ENCODE peak calls at places on chromosomes 1 and 21, in four cellular contexts. W is endothelial cell of umbilical vein, T is astrocyte of the spinal cord, J is cardiac muscle cell. E is an unnamed sample.

GRCh38 chr1:234899041-234899787 is 229.4 kb downstream of the TOMM20 start:
- DNase-seq in W (peak; percentile 49), T (peak; percentile 32), J (peak; percentile 62), E (no peak)

GRCh38 chr1:38173157-38173831 is 126.7 kb upstream of the POU3F1 start:
- DNase-seq in W (no peak), T (no peak), J (no peak), E (no peak)

GRCh38 chr21:31772674-31773555 is 41.0 kb upstream of the SCAF4 start:
- DNase-seq in W (no peak), T (no peak), J (no peak), E (no peak)

GRCh38 chr1:244137725-244138124 is 86.6 kb downstream of the ZBTB18 start:
- DNase-seq in W (no peak), T (peak; percentile 86), J (no peak), E (no peak)

GRCh38 chr1:32568929-32569328 is 29.7 kb downstream of the ZBTB8A start:
- DNase-seq in W (no peak), T (no peak), J (no peak), E (no peak)

GRCh38 chr1:53291574-53291973 is 36.3 kb downstream of the LRP8 start:
- DNase-seq in W (no peak), T (no peak), J (no peak), E (no peak)

GRCh38 chr21:45571641-45572040 is 29.4 kb upstream of the SLC19A1 start:
- DNase-seq in W (no peak), T (no peak), J (no peak), E (no peak)

GRCh38 chr1:82567308-82567707 is 766.6 kb downstream of the ADGRL2 start:
- DNase-seq in W (no peak), T (peak; percentile 16), J (no peak), E (no peak)

DNA sequence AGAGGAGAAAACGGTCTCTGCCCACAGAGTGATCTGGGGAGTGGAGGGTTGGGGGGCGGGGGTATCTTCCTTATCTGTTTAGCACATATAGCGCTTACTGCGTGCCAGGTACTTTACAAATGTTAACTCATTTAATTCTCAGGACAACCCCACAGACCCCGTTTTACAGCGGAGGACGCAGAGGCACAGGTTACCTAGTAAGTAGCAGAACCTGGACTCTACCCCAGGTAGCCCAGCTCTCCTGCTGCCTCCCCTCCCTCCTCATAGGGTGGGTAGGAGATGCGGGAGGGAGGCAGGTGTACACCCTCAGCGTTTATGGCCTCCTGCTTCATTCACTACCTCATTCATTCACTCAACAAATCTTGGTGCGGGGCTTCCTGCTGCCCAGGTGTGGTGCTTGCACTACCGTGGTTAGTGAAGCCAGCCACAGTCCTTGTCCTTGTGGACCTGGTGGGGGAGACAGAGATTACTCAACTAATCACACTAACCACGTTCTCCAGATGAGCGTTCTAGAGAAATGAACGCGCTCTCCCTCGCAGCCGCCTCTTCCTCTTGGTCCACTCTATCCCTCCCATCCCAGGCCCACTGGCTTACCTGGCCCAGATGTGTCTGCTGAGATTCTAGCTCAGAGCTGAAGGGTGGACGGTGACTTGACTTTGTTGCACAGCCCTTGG is 102.0 kb downstream of the IER5 start:
- DNase-seq in W (no peak), T (no peak), J (no peak), E (no peak)
- H3K4me3 ChIP-seq in W (no peak overlapping the region), T (peak overlapping the region; percentile 15), J (peak overlapping the region; percentile 29), E (no peak overlapping the region)

DNA sequence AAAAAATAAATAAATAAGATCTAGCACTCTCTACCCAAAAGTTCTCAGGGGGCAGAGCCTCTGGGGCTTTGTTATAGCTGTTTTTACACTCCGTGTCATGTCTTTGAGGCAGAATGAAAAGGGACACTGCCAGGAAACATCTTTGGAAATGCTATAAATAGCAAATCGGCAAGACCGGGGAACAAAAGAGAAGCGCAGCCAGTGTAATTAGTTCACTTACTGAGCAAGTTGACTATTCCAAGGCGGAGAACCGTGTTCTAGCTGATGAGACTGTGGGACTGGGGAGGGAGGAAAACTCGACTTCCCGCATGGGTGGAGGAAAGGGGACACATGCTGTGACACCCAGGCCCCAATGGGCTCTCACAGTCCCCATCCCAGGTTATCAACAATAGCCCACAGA is 355.9 kb downstream of the OMA1 start:
- DNase-seq in W (no peak), T (no peak), J (no peak), E (no peak)
- H3K4me3 ChIP-seq in W (no peak overlapping the region), T (no peak overlapping the region), J (no peak overlapping the region), E (no peak overlapping the region)

DNA sequence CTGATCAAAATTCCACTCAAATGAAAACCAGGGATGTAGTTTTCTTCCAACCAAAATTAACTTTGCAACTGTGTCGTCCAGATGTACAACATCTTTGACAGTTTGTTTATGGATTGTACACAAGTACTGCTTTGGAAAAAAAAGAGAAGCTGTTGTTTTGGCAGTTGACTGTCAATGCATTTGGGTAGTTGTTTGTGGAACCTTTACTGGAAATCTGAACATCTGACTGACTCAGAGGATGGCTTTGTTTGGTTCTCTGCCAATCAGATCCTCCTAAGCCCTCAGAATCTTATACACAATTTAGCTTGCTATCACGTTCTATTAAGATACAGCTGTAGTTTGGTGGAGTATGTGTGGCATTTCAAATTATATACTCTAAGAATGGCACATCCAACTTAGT is 195.0 kb downstream of the KCNK2 start:
- DNase-seq in W (peak; percentile 21), T (peak; percentile 38), J (peak; percentile 6), E (no peak)
- H3K4me3 ChIP-seq in W (no peak overlapping the region), T (no peak overlapping the region), J (no peak overlapping the region), E (no peak overlapping the region)

GRCh38 chr1:203181586-203182376 is 4.7 kb downstream of the CHI3L1 start:
- DNase-seq in W (no peak), T (no peak), J (peak; percentile 35), E (no peak)
- H3K4me3 ChIP-seq in W (no peak overlapping the region), T (no peak overlapping the region), J (no peak overlapping the region), E (no peak overlapping the region)

GRCh38 chr1:1359316-1359667 is 937 bp upstream of the MXRA8 start:
- DNase-seq in W (no peak), T (peak; percentile 83), J (peak; percentile 67), E (peak; percentile 46)
- H3K4me3 ChIP-seq in W (no peak overlapping the region), T (no peak overlapping the region), J (no peak overlapping the region), E (no peak overlapping the region)

GRCh38 chr1:150295476-150295875 is 1.8 kb downstream of the MRPS21 start:
- DNase-seq in W (no peak), T (no peak), J (no peak), E (no peak)
- H3K4me3 ChIP-seq in W (no peak overlapping the region), T (no peak overlapping the region), J (no peak overlapping the region), E (no peak overlapping the region)

DNA sequence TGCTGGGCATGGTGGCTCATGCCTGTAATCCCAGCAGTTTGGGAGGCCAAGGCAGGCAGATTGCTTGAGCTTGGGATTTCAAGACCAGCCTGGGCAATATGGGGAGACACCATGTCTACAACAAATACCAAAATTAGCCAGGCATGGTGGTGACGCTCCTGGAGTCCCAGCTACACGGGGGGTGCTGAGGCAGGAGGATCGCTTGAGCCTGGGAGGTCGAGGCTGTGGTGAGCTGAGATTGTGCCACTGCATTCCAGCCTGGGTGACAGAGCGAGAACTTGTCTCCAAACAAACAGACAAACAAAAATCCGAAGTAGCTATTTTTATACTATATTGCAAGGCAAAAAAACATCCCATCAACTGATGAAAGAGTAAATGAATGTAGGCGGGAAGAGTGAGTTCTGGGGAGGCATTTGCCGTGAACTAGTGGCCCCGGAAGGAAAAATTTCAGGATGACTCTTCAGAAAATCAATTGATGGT is 40.6 kb downstream of the NCMAP start:
- DNase-seq in W (no peak), T (no peak), J (no peak), E (no peak)
- H3K4me3 ChIP-seq in W (no peak overlapping the region), T (no peak overlapping the region), J (no peak overlapping the region), E (no peak overlapping the region)

GRCh38 chr1:155379180-155379876 is 58.6 kb downstream of the RUSC1 start:
- DNase-seq in W (peak; percentile 86), T (peak; percentile 86), J (peak; percentile 94), E (peak; percentile 35)
- H3K4me3 ChIP-seq in W (no peak overlapping the region), T (no peak overlapping the region), J (no peak overlapping the region), E (no peak overlapping the region)

GRCh38 chr1:77280962-77281361 is 857 bp upstream of the AK5 start:
- DNase-seq in W (no peak), T (no peak), J (no peak), E (no peak)
- H3K4me3 ChIP-seq in W (no peak overlapping the region), T (no peak overlapping the region), J (no peak overlapping the region), E (no peak overlapping the region)